ENCODE peak calls at places on chromosomes 12 and 14, in seven cellular contexts. X, M, J, R, Z, Y and N are unnamed samples.

GRCh38 chr12:131038961-131039360 is 85.3 kb downstream of the ADGRD1 start:
- DNase-seq in X (no peak), M (no peak), J (no peak), R (no peak), Z (no peak), Y (no peak), N (peak)

GRCh38 chr14:72558721-72559120 is 335.2 kb downstream of the DPF3 start:
- DNase-seq in X (no peak), M (no peak), J (no peak), R (no peak), Z (no peak), Y (no peak), N (no peak)

GRCh38 chr12:87378526-87378925 is 650.7 kb downstream of the C12orf50 start:
- DNase-seq in X (no peak), M (no peak), J (no peak), R (no peak), Z (no peak), Y (no peak), N (no peak)

GRCh38 chr12:83945871-83946270 is 966.7 kb downstream of the SLC6A15 start:
- DNase-seq in X (no peak), M (no peak), J (no peak), R (peak), Z (no peak), Y (no peak), N (no peak)

GRCh38 chr12:13947237-13947945 is 34.0 kb downstream of the GRIN2B start:
- DNase-seq in X (no peak), M (no peak), J (no peak), R (no peak), Z (no peak), Y (no peak), N (no peak)

GRCh38 chr12:75337905-75338304 is 3.4 kb downstream of the GLIPR1L1 start:
- DNase-seq in X (no peak), M (no peak), J (no peak), R (no peak), Z (no peak), Y (no peak), N (no peak)

GRCh38 chr14:64438181-64438839 is 27.0 kb upstream of the AKAP5 start:
- DNase-seq in X (no peak), M (no peak), J (no peak), R (no peak), Z (no peak), Y (no peak), N (no peak)

GRCh38 chr12:100401660-100402059 is 44.8 kb downstream of the SLC17A8 start:
- DNase-seq in X (no peak), M (no peak), J (no peak), R (peak), Z (no peak), Y (no peak), N (no peak)

GRCh38 chr12:90090929-90091651 is 382.5 kb upstream of the ATP2B1 start:
- DNase-seq in X (no peak), M (no peak), J (peak), R (peak), Z (no peak), Y (no peak), N (no peak)